ENCODE peak calls at places on chromosome 17, in seven cellular contexts. E is PC-9, S is B cell, P is left ventricle myocardium inferior, U is adrenal gland, J is epithelial cell of esophagus, Q is activated B cell treated with CpG ODN at 0.5 μM for 24 hours. T is an unnamed sample.
A peak's percentile ranks its signal among the peaks of the same experiment; 100 is the strongest.

GRCh38 chr17:19369846-19370492 is 7.4 kb upstream of the B9D1 start:
- DNase-seq in E (no peak), S (no peak), P (peak; percentile 49), U (peak; percentile 26), J (peak; percentile 61), Q (no peak), T (no peak)

GRCh38 chr17:78868391-78868790 is 27.8 kb upstream of the USP36 start:
- DNase-seq in E (no peak), S (no peak), P (no peak), U (no peak), J (no peak), Q (no peak), T (peak; percentile 64)

GRCh38 chr17:30312218-30312617 is 20.5 kb upstream of the BLMH start:
- DNase-seq in E (peak; percentile 81), S (no peak), P (no peak), U (no peak), J (peak; percentile 62), Q (no peak), T (no peak)

GRCh38 chr17:51797150-51797549 is 361.4 kb downstream of the CA10 start:
- DNase-seq in E (no peak), S (no peak), P (no peak), U (no peak), J (no peak), Q (no peak), T (no peak)

GRCh38 chr17:34850964-34851363 is 110.3 kb downstream of the CCT6B start:
- DNase-seq in E (no peak), S (no peak), P (no peak), U (no peak), J (no peak), Q (no peak), T (no peak)

GRCh38 chr17:79852748-79853147 is 13.5 kb upstream of the CBX4 start:
- DNase-seq in E (peak; percentile 73), S (no peak), P (no peak), U (no peak), J (peak; percentile 71), Q (no peak), T (no peak)

GRCh38 chr17:30477083-30477757 is at the start of gene GOSR1:
- DNase-seq in E (peak; percentile 86), S (peak; percentile 79), P (peak; percentile 93), U (peak; percentile 97), J (peak; percentile 97), Q (peak; percentile 79), T (peak; percentile 94)

GRCh38 chr17:9898812-9899211 is 6.3 kb downstream of the RCVRN start:
- DNase-seq in E (no peak), S (no peak), P (no peak), U (no peak), J (no peak), Q (no peak), T (no peak)

GRCh38 chr17:56902350-56902749 is 11.5 kb downstream of the TRIM25 start:
- DNase-seq in E (no peak), S (no peak), P (no peak), U (no peak), J (peak; percentile 70), Q (no peak), T (no peak)

GRCh38 chr17:67983289-67983688 is 13.0 kb downstream of the C17orf58 start:
- DNase-seq in E (no peak), S (no peak), P (no peak), U (no peak), J (no peak), Q (no peak), T (no peak)

GRCh38 chr17:76243826-76244679 is 3.8 kb upstream of the RNF157 start:
- DNase-seq in E (no peak), S (no peak), P (no peak), U (no peak), J (no peak), Q (no peak), T (no peak)

GRCh38 chr17:21239680-21240374 is 13.4 kb downstream of the NATD1 start:
- DNase-seq in E (no peak), S (no peak), P (no peak), U (no peak), J (peak; percentile 33), Q (no peak), T (peak; percentile 15)

GRCh38 chr17:42459983-42460300 is 1.3 kb downstream of the ATP6V0A1 start:
- DNase-seq in E (peak; percentile 76), S (peak; percentile 47), P (no peak), U (no peak), J (peak; percentile 58), Q (no peak), T (peak; percentile 57)

GRCh38 chr17:909642-910323 is 69.8 kb downstream of the NXN start:
- DNase-seq in E (no peak), S (no peak), P (no peak), U (no peak), J (peak; percentile 69), Q (no peak), T (peak; percentile 65)

GRCh38 chr17:49976163-49976827 is 7.3 kb downstream of the DLX4 start:
- DNase-seq in E (peak; percentile 53), S (no peak), P (no peak), U (no peak), J (no peak), Q (no peak), T (no peak)

GRCh38 chr17:6712854-6713129 is 377 bp downstream of the SLC13A5 start:
- DNase-seq in E (no peak), S (peak; percentile 42), P (no peak), U (no peak), J (no peak), Q (no peak), T (no peak)

GRCh38 chr17:75128694-75129505 is 2.6 kb downstream of the NT5C start:
- DNase-seq in E (no peak), S (no peak), P (no peak), U (no peak), J (no peak), Q (no peak), T (no peak)

GRCh38 chr17:75130059-75130631 is 1.4 kb downstream of the NT5C start:
- DNase-seq in E (no peak), S (no peak), P (no peak), U (no peak), J (no peak), Q (no peak), T (no peak)

GRCh38 chr17:75131278-75132017 is at the start of gene NT5C:
- DNase-seq in E (peak; percentile 62), S (peak; percentile 92), P (peak; percentile 85), U (peak; percentile 79), J (peak; percentile 62), Q (peak; percentile 83), T (peak; percentile 48)

GRCh38 chr17:75129576-75129975 is 2.0 kb downstream of the NT5C start:
- DNase-seq in E (no peak), S (no peak), P (no peak), U (no peak), J (no peak), Q (no peak), T (no peak)

GRCh38 chr17:75130632-75131277 is 787 bp downstream of the NT5C start:
- DNase-seq in E (peak; percentile 52), S (peak; percentile 67), P (peak; percentile 45), U (peak; percentile 61), J (peak; percentile 72), Q (no peak), T (peak; percentile 51)
- TF ChIP-seq CTCF in E (peak; percentile 60), S (peak; percentile 32), P (peak; percentile 42), U (peak; percentile 32), J (peak; percentile 75), Q (no peak), T (peak; percentile 78)

GRCh38 chr17:33292184-33292980 is 713 bp downstream of the ASIC2 start:
- DNase-seq in E (no peak), S (peak; percentile 36), P (no peak), U (no peak), J (peak; percentile 45), Q (no peak), T (no peak)
- TF ChIP-seq CTCF in E (no peak), S (no peak), P (peak; percentile 29), U (peak; percentile 44), J (peak; percentile 38), Q (no peak), T (peak; percentile 17)

DNA sequence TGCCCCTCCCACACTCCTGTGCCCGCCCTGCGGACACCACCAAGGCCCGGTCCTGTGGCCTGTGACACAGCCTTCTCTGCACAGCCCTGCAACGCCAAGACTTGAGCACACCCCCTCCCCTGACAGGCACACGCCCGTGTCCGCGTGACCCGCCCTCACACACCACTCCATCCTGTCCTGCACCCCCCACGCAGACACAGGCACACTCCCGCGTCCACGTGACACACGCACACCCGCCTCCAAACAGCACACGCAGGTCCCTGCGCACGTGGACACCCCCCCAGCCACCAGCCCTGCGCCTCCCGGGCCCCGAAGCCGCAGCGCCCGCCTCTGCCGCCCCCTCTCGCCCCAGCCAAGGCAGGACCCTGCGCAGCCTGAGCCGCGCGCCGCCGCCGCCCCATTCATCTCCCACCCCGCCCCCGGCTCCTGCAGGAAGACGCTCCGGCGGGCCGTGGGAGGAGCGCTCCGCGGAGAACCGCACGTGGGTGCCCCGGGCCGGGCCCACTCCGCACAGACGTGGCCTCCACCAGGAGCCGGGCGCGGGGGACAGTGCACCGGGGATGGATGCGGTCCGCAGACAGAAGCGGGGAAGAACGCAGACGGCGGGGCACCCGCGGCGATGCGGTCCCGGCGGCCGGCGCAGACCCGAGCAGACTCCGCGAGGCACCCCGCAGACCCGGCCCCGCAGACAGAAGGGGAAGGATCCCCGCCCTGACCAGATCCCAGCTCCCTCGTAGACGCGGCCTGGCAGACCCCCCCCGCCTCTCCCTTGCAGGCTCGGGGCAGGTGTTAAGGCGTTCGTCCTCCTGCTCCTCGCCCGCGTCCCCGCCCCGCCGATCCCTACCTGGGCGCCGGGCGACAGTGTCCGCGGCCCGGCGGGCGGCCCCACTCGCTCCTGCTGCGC is 506 bp downstream of the CAMKK1 start:
- DNase-seq in E (peak; percentile 71), S (peak; percentile 95), P (peak; percentile 78), U (peak; percentile 91), J (peak; percentile 39), Q (peak; percentile 55), T (peak; percentile 35)
- TF ChIP-seq CTCF in E (no peak), S (no peak), P (peak; percentile 9), U (no peak), J (no peak), Q (no peak), T (no peak)

GRCh38 chr17:77364941-77365583 is 224.3 kb downstream of the SEC14L1 start:
- DNase-seq in E (no peak), S (no peak), P (no peak), U (no peak), J (no peak), Q (no peak), T (no peak)

GRCh38 chr17:77364381-77364911 is 223.7 kb downstream of the SEC14L1 start:
- DNase-seq in E (no peak), S (peak; percentile 6), P (no peak), U (no peak), J (no peak), Q (no peak), T (no peak)

GRCh38 chr17:77366558-77367245 is 225.9 kb downstream of the SEC14L1 start:
- DNase-seq in E (no peak), S (peak; percentile 75), P (no peak), U (peak; percentile 70), J (no peak), Q (no peak), T (peak; percentile 71)

GRCh38 chr17:77365584-77366186 is 224.9 kb downstream of the SEC14L1 start:
- DNase-seq in E (peak; percentile 52), S (peak; percentile 8), P (peak; percentile 64), U (peak; percentile 90), J (peak; percentile 77), Q (no peak), T (peak; percentile 86)

DNA sequence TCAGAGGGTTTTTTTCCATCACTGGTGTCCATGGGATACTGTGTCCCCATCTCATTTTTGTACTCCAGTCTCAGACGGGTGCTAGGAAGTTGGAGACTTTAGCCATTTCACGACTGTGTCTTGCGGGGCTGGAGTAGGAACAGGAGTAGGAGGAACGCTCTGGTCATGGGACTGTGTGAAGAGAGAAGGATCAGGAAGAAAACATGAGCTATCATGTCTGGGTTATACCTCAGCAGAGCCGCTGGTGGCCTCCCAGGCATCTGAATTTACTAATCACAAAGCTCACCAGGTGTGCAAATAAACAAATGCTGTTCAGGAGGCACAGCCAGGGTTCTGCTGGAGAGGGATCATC is 225.4 kb downstream of the SEC14L1 start:
- DNase-seq in E (no peak), S (no peak), P (no peak), U (no peak), J (peak; percentile 54), Q (no peak), T (no peak)
- TF ChIP-seq CTCF in E (no peak), S (no peak), P (no peak), U (no peak), J (no peak), Q (no peak), T (no peak)

T was measured in brain microvascular endothelial cell.